ENCODE peak calls at places on chromosome 4, in seven cellular contexts. S is naive thymus-derived CD4-positive, alpha-beta T cell; X is germinal center; E is stimulated activated CD4-positive, alpha-beta T cell treated with anti-CD3 and anti-CD28 coated beads, Interleukin-1b, Interleukin-23, amount 100 ng/mL, for 4 hours; U is non-pigmented ciliary epithelial cell; A is AG08395; R is kidney glomerular epithelial cell. I is an unnamed sample.

GRCh38 chr4:74473155-74473811 is 28.3 kb downstream of the AREG start:
- DNase-seq in X (no peak), S (no peak), E (no peak), R (peak), A (peak), U (peak), I (no peak)

GRCh38 chr4:112840061-112840460 is 203.1 kb downstream of the LARP7 start:
- DNase-seq in E (no peak), X (no peak), R (peak), U (peak), A (peak), S (no peak), I (no peak)

GRCh38 chr4:102625232-102625930 is 124.2 kb downstream of the NFKB1 start:
- DNase-seq in R (peak), X (peak), E (peak), A (peak), S (peak), U (no peak), I (peak)

GRCh38 chr4:48290146-48290772 is 20.6 kb upstream of the TEC start:
- DNase-seq in E (no peak), R (peak), S (no peak), A (peak), X (peak), U (no peak), I (no peak)

GRCh38 chr4:10203851-10204250 is 87.3 kb upstream of the WDR1 start:
- DNase-seq in R (no peak), E (no peak), A (peak), X (peak), U (no peak), S (no peak), I (no peak)

GRCh38 chr4:130028552-130028951 is 932.6 kb downstream of the C4orf33 start:
- DNase-seq in A (no peak), R (no peak), E (no peak), S (no peak), X (no peak), U (no peak), I (no peak)

GRCh38 chr4:110163327-110164070 is 34.9 kb downstream of the ELOVL6 start:
- DNase-seq in R (peak), X (no peak), U (peak), E (no peak), A (peak), S (no peak), I (no peak)

GRCh38 chr4:17781072-17781830 is at the start of gene FAM184B:
- DNase-seq in E (no peak), R (no peak), S (no peak), A (no peak), U (no peak), X (no peak), I (no peak)

GRCh38 chr4:22191565-22192301 is 243.2 kb upstream of the KCNIP4 start:
- DNase-seq in U (no peak), A (no peak), X (no peak), E (no peak), S (no peak), R (no peak), I (no peak)

GRCh38 chr4:74446896-74447295 is 2.0 kb downstream of the AREG start:
- DNase-seq in S (no peak), R (no peak), A (no peak), E (no peak), X (no peak), U (no peak), I (no peak)

GRCh38 chr4:47084111-47084510 is 52.7 kb downstream of the GABRB1 start:
- DNase-seq in U (no peak), E (no peak), R (no peak), S (no peak), X (no peak), A (no peak), I (no peak)

GRCh38 chr4:108224628-108225053 is 55.9 kb upstream of the LEF1 start:
- DNase-seq in X (no peak), E (no peak), R (no peak), A (no peak), S (no peak), U (peak), I (no peak)

GRCh38 chr4:94455081-94455480 is 3.3 kb downstream of the PDLIM5 start:
- DNase-seq in E (no peak), A (peak), S (no peak), U (no peak), R (no peak), X (no peak), I (no peak)

GRCh38 chr4:149884046-149884445 is 68.4 kb upstream of the IQCM start:
- DNase-seq in U (no peak), R (no peak), S (no peak), A (peak), E (no peak), X (no peak), I (no peak)

GRCh38 chr4:121827851-121828250 is 4.2 kb upstream of the CCNA2 start:
- DNase-seq in A (no peak), S (no peak), X (no peak), R (peak), U (peak), E (no peak), I (no peak)

GRCh38 chr4:17619416-17620105 is 5.1 kb downstream of the MED28 start:
- DNase-seq in R (no peak), X (no peak), U (no peak), S (no peak), A (no peak), E (no peak), I (no peak)

GRCh38 chr4:158133551-158133950 is 39.3 kb downstream of the GASK1B start:
- DNase-seq in S (no peak), X (no peak), A (no peak), R (no peak), U (no peak), E (no peak), I (no peak)

GRCh38 chr4:127782275-127783025 is at the start of gene HSPA4L:
- DNase-seq in E (peak), R (peak), S (peak), U (no peak), X (peak), A (peak), I (peak)

GRCh38 chr4:11602606-11603355 is 174.1 kb upstream of the HS3ST1 start:
- DNase-seq in A (no peak), S (no peak), X (no peak), R (no peak), U (no peak), E (no peak), I (no peak)

GRCh38 chr4:37245391-37245954 is 930 bp downstream of the NWD2 start:
- DNase-seq in U (no peak), R (no peak), X (no peak), A (no peak), E (no peak), S (no peak), I (no peak)

GRCh38 chr4:78079701-78080430 is 22.7 kb downstream of the FRAS1 start:
- DNase-seq in A (no peak), S (no peak), E (no peak), U (no peak), X (no peak), R (no peak), I (no peak)

GRCh38 chr4:127623755-127624087 is 9.0 kb upstream of the INTU start:
- DNase-seq in A (peak), X (no peak), S (no peak), R (peak), U (no peak), E (no peak), I (no peak)

GRCh38 chr4:77818077-77818666 is 996 bp downstream of the CNOT6L start:
- DNase-seq in X (peak), R (peak), E (no peak), U (no peak), S (peak), A (peak), I (peak)